ENCODE peak calls at places on chromosomes 5 and 9, in six cellular contexts. One of them, this sample, is unnamed.

GRCh38 chr5:156391139-156391538 is 64.2 kb downstream of the SGCD start:
- DNase-seq in suprapubic skin: no peak
- DNase-seq in GM12878: no peak
- DNase-seq in SK-N-SH: no peak
- DNase-seq in GM23338: no peak
- DNase-seq in spleen: no peak
- DNase-seq in this sample: no peak

GRCh38 chr9:129889461-129889935 is 54.2 kb downstream of the USP20 start:
- DNase-seq in suprapubic skin: no peak
- DNase-seq in GM12878: no peak
- DNase-seq in SK-N-SH: no peak
- DNase-seq in GM23338: peak
- DNase-seq in spleen: peak
- DNase-seq in this sample: no peak

GRCh38 chr9:88559661-88560060 is 24.7 kb downstream of the NXNL2 start:
- DNase-seq in suprapubic skin: no peak
- DNase-seq in GM12878: no peak
- DNase-seq in SK-N-SH: no peak
- DNase-seq in GM23338: no peak
- DNase-seq in spleen: no peak
- DNase-seq in this sample: no peak

GRCh38 chr9:974993-975739 is 1.3 kb upstream of the DMRT3 start:
- DNase-seq in suprapubic skin: no peak
- DNase-seq in GM12878: no peak
- DNase-seq in SK-N-SH: no peak
- DNase-seq in GM23338: peak
- DNase-seq in spleen: no peak
- DNase-seq in this sample: no peak

GRCh38 chr5:41312478-41313060 is 99.2 kb upstream of the C6 start:
- DNase-seq in suprapubic skin: no peak
- DNase-seq in GM12878: no peak
- DNase-seq in SK-N-SH: no peak
- DNase-seq in GM23338: no peak
- DNase-seq in spleen: no peak
- DNase-seq in this sample: no peak

GRCh38 chr9:94472766-94473165 is 82.1 kb upstream of the PCAT7 start:
- DNase-seq in suprapubic skin: no peak
- DNase-seq in GM12878: no peak
- DNase-seq in SK-N-SH: no peak
- DNase-seq in GM23338: no peak
- DNase-seq in spleen: no peak
- DNase-seq in this sample: no peak

GRCh38 chr5:139848508-139849100 is 53.0 kb downstream of the PSD2 start:
- DNase-seq in suprapubic skin: no peak
- DNase-seq in GM12878: no peak
- DNase-seq in SK-N-SH: no peak
- DNase-seq in GM23338: peak
- DNase-seq in spleen: peak
- DNase-seq in this sample: no peak

GRCh38 chr5:134070979-134071849 is 43.3 kb upstream of the TCF7 start:
- DNase-seq in suprapubic skin: no peak
- DNase-seq in GM12878: peak
- DNase-seq in SK-N-SH: no peak
- DNase-seq in GM23338: peak
- DNase-seq in spleen: peak
- DNase-seq in this sample: peak

GRCh38 chr9:34337404-34337803 is 8.0 kb downstream of the NUDT2 start:
- DNase-seq in suprapubic skin: no peak
- DNase-seq in GM12878: no peak
- DNase-seq in SK-N-SH: no peak
- DNase-seq in GM23338: peak
- DNase-seq in spleen: no peak
- DNase-seq in this sample: no peak

GRCh38 chr5:103393131-103393754 is 134.7 kb downstream of the MACIR start:
- DNase-seq in suprapubic skin: no peak
- DNase-seq in GM12878: peak
- DNase-seq in SK-N-SH: no peak
- DNase-seq in GM23338: peak
- DNase-seq in spleen: no peak
- DNase-seq in this sample: no peak

GRCh38 chr5:78549043-78549442 is 99.5 kb downstream of the LHFPL2 start:
- DNase-seq in suprapubic skin: no peak
- DNase-seq in GM12878: no peak
- DNase-seq in SK-N-SH: no peak
- DNase-seq in GM23338: no peak
- DNase-seq in spleen: no peak
- DNase-seq in this sample: no peak

GRCh38 chr5:65299841-65300240 is 181.9 kb downstream of the ADAMTS6 start:
- DNase-seq in suprapubic skin: no peak
- DNase-seq in GM12878: no peak
- DNase-seq in SK-N-SH: no peak
- DNase-seq in GM23338: no peak
- DNase-seq in spleen: no peak
- DNase-seq in this sample: no peak

GRCh38 chr5:5886812-5887486 is 464.5 kb downstream of the ICE1 start:
- DNase-seq in suprapubic skin: no peak
- DNase-seq in GM12878: no peak
- DNase-seq in SK-N-SH: peak
- DNase-seq in GM23338: peak
- DNase-seq in spleen: peak
- DNase-seq in this sample: peak

GRCh38 chr5:76751291-76751690 is 35.4 kb downstream of the F2R start:
- DNase-seq in suprapubic skin: no peak
- DNase-seq in GM12878: no peak
- DNase-seq in SK-N-SH: no peak
- DNase-seq in GM23338: no peak
- DNase-seq in spleen: no peak
- DNase-seq in this sample: no peak

DNA sequence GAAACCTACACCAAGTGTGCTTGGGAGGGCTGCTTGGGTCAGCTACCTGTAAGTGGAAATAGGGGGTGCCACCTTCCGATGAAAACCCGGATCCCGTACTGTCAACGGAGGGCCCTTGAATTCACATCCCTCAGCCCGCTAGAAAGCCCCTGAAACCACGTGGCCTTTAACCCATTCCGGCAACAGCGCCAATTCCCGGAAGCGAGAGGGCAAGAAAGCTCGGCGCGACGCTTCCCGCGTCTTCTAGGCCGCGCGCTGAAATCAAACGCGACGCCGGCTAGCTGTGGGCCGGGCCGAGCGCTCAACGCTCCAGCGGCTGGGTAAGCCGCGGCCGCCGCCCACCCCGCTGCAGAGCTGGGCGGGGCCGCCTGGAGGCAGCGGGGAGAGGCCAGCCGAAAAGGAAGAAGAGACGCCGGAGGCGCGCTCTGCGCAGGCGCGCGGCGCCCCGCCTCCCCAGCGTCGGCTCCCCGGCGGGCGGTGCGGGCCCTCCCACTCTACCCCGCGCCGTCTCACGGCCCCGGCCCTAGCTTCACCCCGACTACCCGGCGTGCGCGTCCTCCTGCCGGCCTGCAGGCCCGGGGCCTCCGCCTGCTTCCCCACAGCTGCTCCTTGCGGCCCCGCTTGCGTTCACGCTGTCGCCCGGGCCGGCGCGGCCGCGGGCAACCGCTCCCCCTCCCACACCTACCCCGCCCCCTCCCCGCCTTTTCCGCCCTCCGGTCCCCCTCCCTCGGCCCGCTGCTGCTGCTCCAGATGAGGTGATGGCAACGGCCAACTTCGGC is at the start of gene KIF2A:
- DNase-seq in suprapubic skin: peak
- DNase-seq in GM12878: peak
- DNase-seq in SK-N-SH: peak
- DNase-seq in GM23338: peak
- DNase-seq in spleen: peak
- DNase-seq in this sample: peak
- TF ChIP-seq POLR2AphosphoS5 in suprapubic skin: no peak
- TF ChIP-seq POLR2AphosphoS5 in GM12878: peak
- TF ChIP-seq POLR2AphosphoS5 in SK-N-SH: peak
- TF ChIP-seq POLR2AphosphoS5 in GM23338: peak
- TF ChIP-seq POLR2AphosphoS5 in spleen: peak
- TF ChIP-seq POLR2AphosphoS5 in this sample: peak

DNA sequence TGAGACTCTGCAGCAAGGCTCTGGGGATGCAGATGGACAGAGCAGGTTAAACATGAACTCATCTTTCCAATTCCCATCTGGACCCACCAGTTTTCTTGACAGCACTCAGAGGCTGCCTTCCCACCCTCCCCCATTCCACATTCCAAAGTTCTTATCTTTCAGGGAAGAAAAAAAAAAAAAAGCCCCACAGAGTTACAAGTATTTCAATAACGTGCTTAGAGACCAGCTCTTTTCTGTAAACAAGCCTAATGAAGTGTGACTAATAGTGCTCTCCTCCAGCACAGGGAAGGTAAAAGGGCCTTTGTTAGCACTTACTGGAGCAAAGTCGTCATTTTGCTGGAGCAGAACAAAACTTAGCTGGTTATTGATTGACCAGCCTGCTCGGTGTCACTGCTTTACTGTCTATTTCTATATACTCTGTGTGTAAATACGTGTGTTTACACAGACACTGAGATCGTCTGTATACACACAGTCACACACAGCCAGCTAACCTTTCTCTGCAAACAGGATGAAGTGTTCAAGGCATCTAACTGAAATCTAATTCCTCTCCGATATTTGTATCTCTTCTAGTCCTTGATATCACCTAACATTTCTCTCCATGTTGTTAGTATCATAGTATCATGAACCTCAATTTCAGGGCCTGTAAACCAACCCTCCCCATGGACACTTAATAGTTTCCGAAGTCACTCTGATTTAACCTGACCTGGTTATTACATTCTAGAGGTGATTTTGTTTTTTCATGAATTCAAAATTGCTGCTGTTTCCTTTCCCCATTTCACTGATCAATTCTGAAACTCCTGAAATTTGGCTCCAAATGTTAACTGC is 84.9 kb downstream of the ZNF608 start:
- DNase-seq in suprapubic skin: no peak
- DNase-seq in GM12878: no peak
- DNase-seq in SK-N-SH: no peak
- DNase-seq in GM23338: peak
- DNase-seq in spleen: no peak
- DNase-seq in this sample: no peak
- TF ChIP-seq POLR2AphosphoS5 in suprapubic skin: no peak
- TF ChIP-seq POLR2AphosphoS5 in GM12878: no peak
- TF ChIP-seq POLR2AphosphoS5 in SK-N-SH: peak
- TF ChIP-seq POLR2AphosphoS5 in GM23338: no peak
- TF ChIP-seq POLR2AphosphoS5 in spleen: no peak
- TF ChIP-seq POLR2AphosphoS5 in this sample: no peak

GRCh38 chr5:167485395-167485794 is 806.0 kb upstream of the WWC1 start:
- DNase-seq in suprapubic skin: no peak
- DNase-seq in GM12878: no peak
- DNase-seq in SK-N-SH: no peak
- DNase-seq in GM23338: no peak
- DNase-seq in spleen: no peak
- DNase-seq in this sample: no peak

GRCh38 chr5:167478156-167478555 is 813.3 kb upstream of the WWC1 start:
- DNase-seq in suprapubic skin: no peak
- DNase-seq in GM12878: no peak
- DNase-seq in SK-N-SH: no peak
- DNase-seq in GM23338: no peak
- DNase-seq in spleen: no peak
- DNase-seq in this sample: no peak

DNA sequence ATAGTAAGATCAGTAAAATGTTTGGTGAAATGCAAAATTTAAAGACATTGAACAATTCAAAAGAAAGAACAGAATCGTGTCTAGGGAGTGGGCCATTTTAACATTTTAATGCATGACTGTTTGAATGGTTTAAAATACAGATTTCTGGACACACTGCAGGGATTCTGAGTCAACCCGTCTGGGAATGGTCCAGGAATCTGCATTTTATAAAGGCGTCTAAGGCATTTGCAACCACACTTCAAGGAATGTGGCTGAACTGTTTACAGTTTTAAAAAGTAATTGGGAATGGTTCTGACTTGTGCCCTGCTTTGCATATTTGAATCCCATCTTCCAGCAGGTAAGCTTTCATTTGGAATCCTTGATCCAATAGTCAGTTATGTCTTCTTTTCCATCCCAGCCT is 811.6 kb upstream of the WWC1 start:
- DNase-seq in suprapubic skin: no peak
- DNase-seq in GM12878: no peak
- DNase-seq in SK-N-SH: no peak
- DNase-seq in GM23338: no peak
- DNase-seq in spleen: no peak
- DNase-seq in this sample: no peak
- TF ChIP-seq POLR2AphosphoS5 in suprapubic skin: no peak
- TF ChIP-seq POLR2AphosphoS5 in GM12878: no peak
- TF ChIP-seq POLR2AphosphoS5 in SK-N-SH: no peak
- TF ChIP-seq POLR2AphosphoS5 in GM23338: no peak
- TF ChIP-seq POLR2AphosphoS5 in spleen: no peak
- TF ChIP-seq POLR2AphosphoS5 in this sample: no peak

GRCh38 chr5:73701566-73701965 is 75.6 kb downstream of the ARHGEF28 start:
- DNase-seq in suprapubic skin: no peak
- DNase-seq in GM12878: no peak
- DNase-seq in SK-N-SH: no peak
- DNase-seq in GM23338: no peak
- DNase-seq in spleen: no peak
- DNase-seq in this sample: no peak

GRCh38 chr5:73706963-73707362 is 81.0 kb downstream of the ARHGEF28 start:
- DNase-seq in suprapubic skin: no peak
- DNase-seq in GM12878: no peak
- DNase-seq in SK-N-SH: no peak
- DNase-seq in GM23338: no peak
- DNase-seq in spleen: no peak
- DNase-seq in this sample: no peak

GRCh38 chr5:73702951-73703350 is 77.0 kb downstream of the ARHGEF28 start:
- DNase-seq in suprapubic skin: no peak
- DNase-seq in GM12878: no peak
- DNase-seq in SK-N-SH: no peak
- DNase-seq in GM23338: no peak
- DNase-seq in spleen: no peak
- DNase-seq in this sample: no peak

GRCh38 chr5:73702534-73702933 is 76.5 kb downstream of the ARHGEF28 start:
- DNase-seq in suprapubic skin: no peak
- DNase-seq in GM12878: no peak
- DNase-seq in SK-N-SH: no peak
- DNase-seq in GM23338: no peak
- DNase-seq in spleen: no peak
- DNase-seq in this sample: no peak

GRCh38 chr5:73705364-73705763 is 79.4 kb downstream of the ARHGEF28 start:
- DNase-seq in suprapubic skin: no peak
- DNase-seq in GM12878: no peak
- DNase-seq in SK-N-SH: no peak
- DNase-seq in GM23338: no peak
- DNase-seq in spleen: no peak
- DNase-seq in this sample: no peak
- TF ChIP-seq POLR2AphosphoS5 in suprapubic skin: no peak
- TF ChIP-seq POLR2AphosphoS5 in GM12878: no peak
- TF ChIP-seq POLR2AphosphoS5 in SK-N-SH: no peak
- TF ChIP-seq POLR2AphosphoS5 in GM23338: no peak
- TF ChIP-seq POLR2AphosphoS5 in spleen: no peak
- TF ChIP-seq POLR2AphosphoS5 in this sample: no peak

GRCh38 chr9:6080154-6080716 is 64.8 kb upstream of the RANBP6 start:
- DNase-seq in suprapubic skin: peak
- DNase-seq in GM12878: peak
- DNase-seq in SK-N-SH: peak
- DNase-seq in GM23338: peak
- DNase-seq in spleen: peak
- DNase-seq in this sample: peak
- TF ChIP-seq POLR2AphosphoS5 in suprapubic skin: no peak
- TF ChIP-seq POLR2AphosphoS5 in GM12878: no peak
- TF ChIP-seq POLR2AphosphoS5 in SK-N-SH: no peak
- TF ChIP-seq POLR2AphosphoS5 in GM23338: peak
- TF ChIP-seq POLR2AphosphoS5 in spleen: peak
- TF ChIP-seq POLR2AphosphoS5 in this sample: no peak

This sample was measured in GM12892.